ENCODE peak calls at places on chromosome 9, in four cellular contexts. One of them, this sample, is unnamed.

GRCh38 chr9:105681313-105681712 is 13.0 kb upstream of the TMEM38B start:
- DNase-seq in Panc1: no peak
- DNase-seq in HCT116: no peak
- DNase-seq in stomach: no peak
- DNase-seq in this sample: no peak

GRCh38 chr9:114286146-114286679 is 36.7 kb upstream of the ORM1 start:
- DNase-seq in Panc1: no peak
- DNase-seq in HCT116: no peak
- DNase-seq in stomach: no peak
- DNase-seq in this sample: no peak

GRCh38 chr9:91500509-91501011 is 76.9 kb upstream of the NFIL3 start:
- DNase-seq in Panc1: no peak
- DNase-seq in HCT116: peak; percentile 40
- DNase-seq in stomach: no peak
- DNase-seq in this sample: peak; percentile 12

GRCh38 chr9:110329676-110330235 is 7.9 kb downstream of the TXNDC8 start:
- DNase-seq in Panc1: no peak
- DNase-seq in HCT116: no peak
- DNase-seq in stomach: no peak
- DNase-seq in this sample: no peak

GRCh38 chr9:111896942-111897830 is 572 bp downstream of the UGCG start:
- DNase-seq in Panc1: no peak
- DNase-seq in HCT116: no peak
- DNase-seq in stomach: no peak
- DNase-seq in this sample: peak; percentile 74

GRCh38 chr9:92242115-92242778 is 51.2 kb downstream of the IARS1 start:
- DNase-seq in Panc1: no peak
- DNase-seq in HCT116: no peak
- DNase-seq in stomach: no peak
- DNase-seq in this sample: peak; percentile 22

GRCh38 chr9:83432104-83432627 is 106.0 kb downstream of the FRMD3 start:
- DNase-seq in Panc1: no peak
- DNase-seq in HCT116: no peak
- DNase-seq in stomach: peak; percentile 97
- DNase-seq in this sample: peak; percentile 60

GRCh38 chr9:90868555-90868954 is 66.9 kb downstream of the SYK start:
- DNase-seq in Panc1: no peak
- DNase-seq in HCT116: no peak
- DNase-seq in stomach: no peak
- DNase-seq in this sample: no peak

GRCh38 chr9:18424132-18424531 is 49.8 kb upstream of the ADAMTSL1 start:
- DNase-seq in Panc1: no peak
- DNase-seq in HCT116: no peak
- DNase-seq in stomach: no peak
- DNase-seq in this sample: no peak

GRCh38 chr9:93461810-93462209 is 8.4 kb upstream of the FAM120AOS start:
- DNase-seq in Panc1: no peak
- DNase-seq in HCT116: no peak
- DNase-seq in stomach: no peak
- DNase-seq in this sample: no peak

GRCh38 chr9:112366591-112366990 is 13.3 kb upstream of the HSDL2 start:
- DNase-seq in Panc1: no peak
- DNase-seq in HCT116: peak; percentile 18
- DNase-seq in stomach: no peak
- DNase-seq in this sample: no peak

GRCh38 chr9:69265891-69266290 is 59.1 kb upstream of the ENTREP1 start:
- DNase-seq in Panc1: no peak
- DNase-seq in HCT116: no peak
- DNase-seq in stomach: no peak
- DNase-seq in this sample: no peak

GRCh38 chr9:107983191-107983603 is 493.6 kb upstream of the KLF4 start:
- DNase-seq in Panc1: no peak
- DNase-seq in HCT116: no peak
- DNase-seq in stomach: no peak
- DNase-seq in this sample: peak; percentile 21

GRCh38 chr9:89000973-89001916 is 10.0 kb downstream of the S1PR3 start:
- DNase-seq in Panc1: no peak
- DNase-seq in HCT116: peak; percentile 66
- DNase-seq in stomach: peak; percentile 93
- DNase-seq in this sample: peak; percentile 77

GRCh38 chr9:18275313-18275990 is 198.5 kb upstream of the ADAMTSL1 start:
- DNase-seq in Panc1: no peak
- DNase-seq in HCT116: no peak
- DNase-seq in stomach: no peak
- DNase-seq in this sample: no peak

GRCh38 chr9:18857769-18858168 is 175.2 kb downstream of the SAXO1 start:
- DNase-seq in Panc1: no peak
- DNase-seq in HCT116: no peak
- DNase-seq in stomach: no peak
- DNase-seq in this sample: no peak

GRCh38 chr9:136815422-136815782 is 7.7 kb downstream of the RABL6 start:
- DNase-seq in Panc1: no peak
- DNase-seq in HCT116: no peak
- DNase-seq in stomach: no peak
- DNase-seq in this sample: no peak

GRCh38 chr9:79944991-79945390 is 373.2 kb downstream of the TLE4 start:
- DNase-seq in Panc1: no peak
- DNase-seq in HCT116: no peak
- DNase-seq in stomach: no peak
- DNase-seq in this sample: no peak

GRCh38 chr9:128969491-128969890 is 22.0 kb downstream of the NUP188 start:
- DNase-seq in Panc1: no peak
- DNase-seq in HCT116: no peak
- DNase-seq in stomach: peak; percentile 7
- DNase-seq in this sample: no peak

GRCh38 chr9:20496328-20496727 is 126.0 kb downstream of the MLLT3 start:
- DNase-seq in Panc1: no peak
- DNase-seq in HCT116: no peak
- DNase-seq in stomach: no peak
- DNase-seq in this sample: no peak

GRCh38 chr9:93172646-93173364 is 11.1 kb upstream of the WNK2 start:
- DNase-seq in Panc1: no peak
- DNase-seq in HCT116: no peak
- DNase-seq in stomach: no peak
- DNase-seq in this sample: no peak

GRCh38 chr9:131633491-131634031 is 88.2 kb downstream of the PRRT1B start:
- DNase-seq in Panc1: no peak
- DNase-seq in HCT116: no peak
- DNase-seq in stomach: no peak
- DNase-seq in this sample: no peak

GRCh38 chr9:3916984-3917383 is 382.9 kb downstream of the GLIS3 start:
- DNase-seq in Panc1: no peak
- DNase-seq in HCT116: no peak
- DNase-seq in stomach: no peak
- DNase-seq in this sample: no peak

GRCh38 chr9:134444040-134444315 is 117.7 kb downstream of the RXRA start:
- DNase-seq in Panc1: no peak
- DNase-seq in HCT116: no peak
- DNase-seq in stomach: no peak
- DNase-seq in this sample: no peak

GRCh38 chr9:134442087-134442470 is 115.8 kb downstream of the RXRA start:
- DNase-seq in Panc1: no peak
- DNase-seq in HCT116: no peak
- DNase-seq in stomach: no peak
- DNase-seq in this sample: no peak

GRCh38 chr9:134445000-134445399 is 118.7 kb downstream of the RXRA start:
- DNase-seq in Panc1: no peak
- DNase-seq in HCT116: no peak
- DNase-seq in stomach: no peak
- DNase-seq in this sample: no peak

GRCh38 chr9:134442486-134443168 is 116.4 kb downstream of the RXRA start:
- DNase-seq in Panc1: no peak
- DNase-seq in HCT116: no peak
- DNase-seq in stomach: no peak
- DNase-seq in this sample: no peak

GRCh38 chr9:134443169-134444039 is 117.1 kb downstream of the RXRA start:
- DNase-seq in Panc1: peak; percentile 56
- DNase-seq in HCT116: peak; percentile 83
- DNase-seq in stomach: peak; percentile 93
- DNase-seq in this sample: peak; percentile 70
- TF ChIP-seq POLR2AphosphoS5 in Panc1: no peak
- TF ChIP-seq POLR2AphosphoS5 in HCT116: no peak
- TF ChIP-seq POLR2AphosphoS5 in stomach: peak; percentile 86
- TF ChIP-seq POLR2AphosphoS5 in this sample: peak; percentile 45

GRCh38 chr9:127058645-127059021 is 63.8 kb downstream of the ANGPTL2 start:
- DNase-seq in Panc1: no peak
- DNase-seq in HCT116: no peak
- DNase-seq in stomach: no peak
- DNase-seq in this sample: peak; percentile 31

GRCh38 chr9:127056446-127056845 is 66.0 kb downstream of the ANGPTL2 start:
- DNase-seq in Panc1: no peak
- DNase-seq in HCT116: no peak
- DNase-seq in stomach: no peak
- DNase-seq in this sample: no peak

GRCh38 chr9:127059648-127060365 is 62.6 kb downstream of the ANGPTL2 start:
- DNase-seq in Panc1: no peak
- DNase-seq in HCT116: no peak
- DNase-seq in stomach: no peak
- DNase-seq in this sample: no peak

GRCh38 chr9:127059030-127059429 is 63.4 kb downstream of the ANGPTL2 start:
- DNase-seq in Panc1: no peak
- DNase-seq in HCT116: no peak
- DNase-seq in stomach: no peak
- DNase-seq in this sample: no peak

DNA sequence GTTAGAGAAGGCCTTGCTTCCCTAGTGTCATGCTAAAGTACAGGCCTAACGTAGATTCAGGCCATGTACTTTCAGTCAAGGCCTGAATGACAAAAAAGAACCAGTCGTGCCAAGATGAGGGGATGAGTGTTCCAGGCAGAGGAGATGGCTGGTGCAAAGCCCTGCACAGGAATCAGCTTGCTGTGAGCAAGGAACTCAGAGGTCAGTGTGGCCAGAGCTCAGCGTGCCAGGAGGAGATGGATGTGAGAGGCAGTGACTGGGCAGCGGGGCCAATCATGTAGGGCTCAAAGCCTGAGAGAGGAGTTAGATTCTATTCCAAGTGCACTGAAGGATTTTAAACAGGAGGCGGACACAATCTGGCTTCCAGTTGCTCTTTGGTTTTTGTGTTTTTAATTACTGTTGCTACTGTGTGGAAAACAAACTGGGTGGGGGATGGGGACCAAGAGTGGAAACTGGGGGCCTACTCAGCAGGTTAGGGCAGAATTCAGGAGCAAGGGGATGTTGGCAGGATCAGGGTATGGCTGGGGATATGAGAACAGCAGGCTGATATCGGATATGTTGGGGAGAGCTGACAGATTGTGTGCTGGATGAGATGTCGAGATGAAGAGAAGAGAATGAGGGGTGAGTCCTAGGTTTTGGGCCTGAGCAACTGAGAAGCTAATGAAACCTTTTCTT is 64.3 kb downstream of the ANGPTL2 start:
- DNase-seq in Panc1: no peak
- DNase-seq in HCT116: no peak
- DNase-seq in stomach: peak; percentile 27
- DNase-seq in this sample: no peak
- TF ChIP-seq POLR2AphosphoS5 in Panc1: no peak
- TF ChIP-seq POLR2AphosphoS5 in HCT116: no peak
- TF ChIP-seq POLR2AphosphoS5 in stomach: no peak
- TF ChIP-seq POLR2AphosphoS5 in this sample: no peak

GRCh38 chr9:75998107-75998780 is 107.8 kb downstream of the PCSK5 start:
- DNase-seq in Panc1: no peak
- DNase-seq in HCT116: no peak
- DNase-seq in stomach: no peak
- DNase-seq in this sample: no peak

GRCh38 chr9:75995066-75995465 is 104.6 kb downstream of the PCSK5 start:
- DNase-seq in Panc1: no peak
- DNase-seq in HCT116: no peak
- DNase-seq in stomach: no peak
- DNase-seq in this sample: peak; percentile 6

GRCh38 chr9:75996726-75997125 is 106.3 kb downstream of the PCSK5 start:
- DNase-seq in Panc1: no peak
- DNase-seq in HCT116: no peak
- DNase-seq in stomach: no peak
- DNase-seq in this sample: no peak

GRCh38 chr9:75993434-75993833 is 103.0 kb downstream of the PCSK5 start:
- DNase-seq in Panc1: no peak
- DNase-seq in HCT116: peak; percentile 26
- DNase-seq in stomach: no peak
- DNase-seq in this sample: peak; percentile 66

GRCh38 chr9:75997196-75997595 is 106.7 kb downstream of the PCSK5 start:
- DNase-seq in Panc1: no peak
- DNase-seq in HCT116: no peak
- DNase-seq in stomach: no peak
- DNase-seq in this sample: no peak
- TF ChIP-seq POLR2AphosphoS5 in Panc1: no peak
- TF ChIP-seq POLR2AphosphoS5 in HCT116: no peak
- TF ChIP-seq POLR2AphosphoS5 in stomach: no peak
- TF ChIP-seq POLR2AphosphoS5 in this sample: no peak

DNA sequence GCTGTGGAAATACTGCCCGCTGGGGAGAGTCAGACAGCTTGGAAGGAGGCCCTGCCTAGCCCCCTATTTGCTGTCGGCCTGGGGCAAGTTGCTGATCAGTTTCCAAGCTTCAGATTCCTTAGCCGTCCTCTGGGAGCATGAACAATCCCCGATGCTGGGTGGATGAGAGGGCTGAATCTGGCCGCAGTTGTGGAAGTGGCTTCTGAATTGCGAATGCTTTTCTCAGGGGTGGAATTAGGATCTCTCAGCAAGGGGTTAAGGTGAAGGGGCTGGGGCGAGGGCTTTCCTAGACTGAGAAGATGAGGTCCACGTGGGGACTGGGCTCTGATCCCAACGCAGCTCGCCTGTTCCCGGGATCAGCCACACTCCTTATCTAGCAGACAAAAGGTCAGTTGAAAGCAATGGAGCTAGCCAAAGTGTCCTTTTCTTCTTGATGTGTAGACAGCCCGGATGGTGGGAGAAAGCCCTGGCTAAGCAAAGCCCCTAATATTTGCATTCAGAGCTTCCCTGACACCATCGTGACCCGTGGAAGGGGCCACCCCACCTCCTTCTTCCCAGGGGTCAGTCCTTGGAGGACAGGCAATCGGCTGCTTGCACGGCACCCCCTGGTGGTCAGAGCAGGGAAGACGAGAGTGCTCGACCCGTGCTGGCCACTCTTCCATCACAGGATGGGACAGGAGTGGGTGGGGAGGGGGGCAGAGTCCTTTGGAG is 54.9 kb downstream of the COL15A1 start:
- DNase-seq in Panc1: no peak
- DNase-seq in HCT116: peak; percentile 54
- DNase-seq in stomach: peak; percentile 80
- DNase-seq in this sample: peak; percentile 50
- TF ChIP-seq POLR2AphosphoS5 in Panc1: no peak
- TF ChIP-seq POLR2AphosphoS5 in HCT116: no peak
- TF ChIP-seq POLR2AphosphoS5 in stomach: peak; percentile 53
- TF ChIP-seq POLR2AphosphoS5 in this sample: no peak

This sample was measured in endothelial cell of umbilical vein.